ENCODE peak calls at places on chromosomes 12 and 14, in five cellular contexts. N is hippocampal formation; E is hepatic stellate cell; Z is stimulated activated CD4-positive, alpha-beta T cell treated with anti-CD3 and anti-CD28 coated beads, Interleukin-12 subunit alpha, Interleukin-12 subunit beta, amount 100 ng/mL, for 48 hours; G is right atrium auricular region. Q is an unnamed sample.

GRCh38 chr12:106901276-106901675 is 54.4 kb upstream of the TMEM263 start:
- DNase-seq in N (no peak), E (no peak), Z (no peak), G (no peak), Q (no peak)

GRCh38 chr12:52380271-52380694 is 5.2 kb downstream of the KRT84 start:
- DNase-seq in N (no peak), E (no peak), Z (no peak), G (no peak), Q (no peak)

GRCh38 chr14:96268426-96269358 is 12.7 kb downstream of the BDKRB1 start:
- DNase-seq in N (no peak), E (peak), Z (no peak), G (peak), Q (no peak)

GRCh38 chr14:101005447-101005846 is 101.9 kb upstream of the RTL1 start:
- DNase-seq in N (no peak), E (no peak), Z (no peak), G (no peak), Q (no peak)

GRCh38 chr12:94561943-94562411 is 88.4 kb downstream of the TMCC3 start:
- DNase-seq in N (peak), E (no peak), Z (no peak), G (no peak), Q (no peak)

GRCh38 chr12:56282030-56282429 is 15.3 kb downstream of the COQ10A start:
- DNase-seq in N (no peak), E (no peak), Z (no peak), G (no peak), Q (no peak)

GRCh38 chr14:60058087-60058486 is 33.6 kb upstream of the PCNX4 start:
- DNase-seq in N (no peak), E (no peak), Z (no peak), G (no peak), Q (no peak)

GRCh38 chr14:82905762-82906161 is 1372.1 kb upstream of the SEL1L start:
- DNase-seq in N (no peak), E (no peak), Z (no peak), G (no peak), Q (no peak)

GRCh38 chr12:58757422-58757821 is 162.9 kb downstream of the LRIG3 start:
- DNase-seq in N (no peak), E (peak), Z (no peak), G (no peak), Q (no peak)

GRCh38 chr12:122834229-122834920 is 882 bp upstream of the HIP1R start:
- DNase-seq in N (peak), E (peak), Z (no peak), G (no peak), Q (peak)

GRCh38 chr12:104182144-104182543 is 33.4 kb upstream of the TXNRD1 start:
- DNase-seq in N (no peak), E (peak), Z (no peak), G (peak), Q (no peak)

Q was measured in naive thymus-derived CD8-positive, alpha-beta T cell.